ENCODE peak calls at places on chromosomes 16 and 17, in nine cellular contexts. Z, F, B, V, R, O, C, S and J are unnamed samples.

GRCh38 chr16:72400257-72401078 is 228.5 kb upstream of the PMFBP1 start:
- DNase-seq in V (peak; percentile 88), C (peak; percentile 75), O (peak; percentile 67), F (no peak), R (peak; percentile 2), B (peak; percentile 71), Z (peak; percentile 48), S (no peak), J (no peak)

GRCh38 chr17:78797691-78798585 is 15.9 kb upstream of the CYTH1 start:
- DNase-seq in B (peak; percentile 75), Z (no peak), S (no peak), F (no peak), R (no peak), V (no peak), C (no peak), O (no peak), J (no peak)

GRCh38 chr16:82456683-82457082 is 170.1 kb upstream of the CDH13 start:
- DNase-seq in O (peak; percentile 86), C (peak; percentile 80), Z (peak; percentile 36), V (peak; percentile 52), F (no peak), R (peak; percentile 18), B (peak; percentile 78), S (peak; percentile 20), J (no peak)

GRCh38 chr16:78249056-78249455 is 149.6 kb downstream of the WWOX start:
- DNase-seq in S (no peak), C (no peak), O (peak; percentile 81), B (no peak), V (no peak), R (no peak), Z (no peak), F (no peak), J (no peak)

GRCh38 chr16:53131363-53132071 is 76.7 kb downstream of the CHD9 start:
- DNase-seq in Z (peak; percentile 32), B (peak; percentile 88), F (peak; percentile 19), S (peak; percentile 36), R (peak; percentile 60), O (peak; percentile 80), C (peak; percentile 78), V (peak; percentile 51), J (peak; percentile 43)

GRCh38 chr16:61295311-61295710 is 740.9 kb downstream of the CDH8 start:
- DNase-seq in S (no peak), F (no peak), C (no peak), R (no peak), O (no peak), B (peak; percentile 1), V (no peak), Z (no peak), J (no peak)

GRCh38 chr17:1256699-1257098 is 13.5 kb upstream of the BHLHA9 start:
- DNase-seq in V (no peak), C (no peak), B (no peak), S (no peak), F (no peak), R (no peak), Z (no peak), O (no peak), J (no peak)

GRCh38 chr17:66426397-66427033 is 124.1 kb downstream of the PRKCA start:
- DNase-seq in S (peak; percentile 30), R (peak; percentile 11), B (peak; percentile 11), V (peak; percentile 70), F (no peak), C (peak; percentile 19), Z (no peak), O (no peak), J (peak; percentile 40)

GRCh38 chr17:792277-792676 is 10.1 kb downstream of the MRM3 start:
- DNase-seq in R (no peak), F (no peak), O (no peak), S (no peak), V (no peak), Z (no peak), C (no peak), B (peak; percentile 39), J (no peak)

GRCh38 chr17:40541873-40542561 is 23.3 kb downstream of the CCR7 start:
- DNase-seq in B (peak; percentile 69), S (no peak), V (no peak), F (no peak), O (no peak), R (no peak), C (peak; percentile 54), Z (no peak), J (no peak)

GRCh38 chr16:56561126-56561525 is 3.7 kb upstream of the MT4 start:
- DNase-seq in S (no peak), F (no peak), O (no peak), B (no peak), Z (no peak), V (no peak), C (no peak), R (no peak), J (no peak)

GRCh38 chr17:58507123-58507634 is 7.3 kb downstream of the MTMR4 start:
- DNase-seq in F (no peak), C (no peak), Z (no peak), B (no peak), O (no peak), V (no peak), R (no peak), S (no peak), J (no peak)

GRCh38 chr17:45223541-45224528 is 2.1 kb downstream of the FMNL1 start:
- DNase-seq in F (no peak), S (peak; percentile 50), V (no peak), B (no peak), Z (no peak), R (peak; percentile 47), O (no peak), C (no peak), J (peak; percentile 33)

GRCh38 chr16:20807822-20808207 is 1.5 kb downstream of the REXO5 start:
- DNase-seq in C (no peak), B (no peak), F (no peak), Z (no peak), O (no peak), R (no peak), S (no peak), V (no peak), J (no peak)